ENCODE peak calls at places on chromosomes 2 and 18, in five cellular contexts. B is A549; X is iPS DF 6.9; Z is psoas muscle; G is CD4-positive, alpha-beta memory T cell. S is an unnamed sample. For H3K4me1, the result is how much of the 10 kb centered on the place peaks cover.

GRCh38 chr18:13217466-13217961 is 1.0 kb upstream of the LDLRAD4 start:
- DNase-seq in B (no peak), X (no peak), Z (peak), G (peak), S (peak)

GRCh38 chr2:212523756-212524155 is 14.8 kb downstream of the ERBB4 start:
- DNase-seq in B (no peak), X (no peak), Z (no peak), G (no peak), S (no peak)

GRCh38 chr2:157233506-157233905 is 24.0 kb upstream of the GALNT5 start:
- DNase-seq in B (no peak), X (no peak), Z (no peak), G (no peak), S (no peak)

GRCh38 chr18:24530630-24531111 is 70.2 kb downstream of the HRH4 start:
- DNase-seq in B (no peak), X (no peak), Z (no peak), G (no peak), S (no peak)

GRCh38 chr2:69164379-69164778 is 151.4 kb downstream of the ANTXR1 start:
- DNase-seq in B (no peak), X (no peak), Z (no peak), G (no peak), S (no peak)

GRCh38 chr2:159098815-159099455 is 130.5 kb downstream of the TANC1 start:
- DNase-seq in B (no peak), X (no peak), Z (no peak), G (no peak), S (no peak)

GRCh38 chr18:44882163-44882881 is 201.6 kb downstream of the SETBP1 start:
- DNase-seq in B (no peak), X (no peak), Z (no peak), G (no peak), S (no peak)

GRCh38 chr2:54575379-54575888 is 119.3 kb downstream of the SPTBN1 start:
- DNase-seq in B (no peak), X (no peak), Z (no peak), G (no peak), S (no peak)

GRCh38 chr2:21098294-21098693 is 25.5 kb upstream of the TDRD15 start:
- DNase-seq in B (no peak), X (no peak), Z (no peak), G (no peak), S (no peak)

GRCh38 chr18:48834421-48835011 is 116.2 kb downstream of the SMAD7 start:
- DNase-seq in B (peak), X (no peak), Z (peak), G (peak), S (peak)

GRCh38 chr2:55843096-55843991 is 80.2 kb downstream of the EFEMP1 start:
- DNase-seq in B (peak), X (no peak), Z (no peak), G (no peak), S (no peak)

GRCh38 chr2:203498161-203498560 is 36.9 kb downstream of the RAPH1 start:
- DNase-seq in B (peak), X (no peak), Z (no peak), G (no peak), S (no peak)

GRCh38 chr18:54223568-54224241 is 764 bp downstream of the MBD2 start:
- DNase-seq in B (no peak), X (no peak), Z (peak), G (peak), S (peak)

GRCh38 chr18:54217624-54218023 is 6.8 kb downstream of the MBD2 start:
- DNase-seq in B (no peak), X (no peak), Z (no peak), G (no peak), S (no peak)

GRCh38 chr18:54222922-54223567 is 1.4 kb downstream of the MBD2 start:
- DNase-seq in B (no peak), X (no peak), Z (no peak), G (peak), S (peak)

GRCh38 chr18:54218299-54218698 is 6.2 kb downstream of the MBD2 start:
- DNase-seq in B (no peak), X (no peak), Z (no peak), G (no peak), S (no peak)

DNA sequence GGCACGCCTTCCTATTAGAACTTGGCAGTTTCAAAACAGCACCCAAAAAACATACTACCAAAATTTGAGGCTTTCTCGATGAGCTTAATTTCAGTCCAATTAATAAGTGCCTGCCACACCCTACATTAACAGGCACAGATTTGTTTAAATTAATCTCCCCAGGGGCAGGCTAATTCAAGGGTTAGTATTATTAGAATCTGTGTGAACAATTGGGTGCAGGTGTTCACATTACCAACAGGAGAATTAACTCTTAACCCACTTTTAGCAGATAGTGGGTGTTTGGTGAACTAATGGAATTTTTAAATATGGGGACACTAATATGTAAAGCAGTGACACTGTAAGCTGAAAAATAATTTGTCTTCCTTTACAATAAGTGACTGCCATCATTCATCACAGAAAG is 4.1 kb downstream of the MBD2 start:
- DNase-seq in B (no peak), X (no peak), Z (no peak), G (no peak), S (no peak)
- H3K4me1 ChIP-seq in B (under half), X (under half), Z (under half), G (half or more), S (under half)

GRCh38 chr2:150062416-150062815 is 425.1 kb downstream of the RND3 start:
- DNase-seq in B (no peak), X (no peak), Z (no peak), G (no peak), S (no peak)

GRCh38 chr2:150063950-150064549 is 423.4 kb downstream of the RND3 start:
- DNase-seq in B (no peak), X (peak), Z (no peak), G (no peak), S (no peak)

GRCh38 chr2:150066490-150066889 is 421.0 kb downstream of the RND3 start:
- DNase-seq in B (no peak), X (no peak), Z (no peak), G (no peak), S (no peak)

GRCh38 chr2:150060341-150060740 is 427.1 kb downstream of the RND3 start:
- DNase-seq in B (no peak), X (peak), Z (no peak), G (no peak), S (no peak)

DNA sequence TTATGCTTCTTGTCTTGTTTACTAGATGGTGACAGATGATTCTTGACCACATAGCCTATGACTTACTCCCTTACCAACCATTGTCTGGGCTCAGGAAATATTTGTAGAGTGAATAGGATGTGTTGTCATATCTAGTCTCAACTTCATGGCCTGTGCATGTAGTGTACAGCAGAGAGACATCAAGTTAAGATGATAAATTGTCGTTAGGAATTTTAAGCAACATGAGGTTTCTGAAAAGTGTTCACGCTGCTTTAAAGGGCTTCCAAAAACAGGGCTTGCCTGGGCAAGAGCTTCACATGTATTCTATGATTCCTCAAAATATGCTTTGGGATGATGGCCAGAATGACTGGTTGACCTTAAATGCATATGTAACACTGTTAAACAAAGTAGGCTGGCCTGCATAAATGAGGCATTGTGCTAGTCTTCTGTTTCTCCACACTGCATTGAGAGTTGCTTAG is 424.0 kb downstream of the RND3 start:
- DNase-seq in B (no peak), X (no peak), Z (no peak), G (no peak), S (no peak)
- H3K4me1 ChIP-seq in B (under half), X (under half), Z (under half), G (under half), S (under half)

DNA sequence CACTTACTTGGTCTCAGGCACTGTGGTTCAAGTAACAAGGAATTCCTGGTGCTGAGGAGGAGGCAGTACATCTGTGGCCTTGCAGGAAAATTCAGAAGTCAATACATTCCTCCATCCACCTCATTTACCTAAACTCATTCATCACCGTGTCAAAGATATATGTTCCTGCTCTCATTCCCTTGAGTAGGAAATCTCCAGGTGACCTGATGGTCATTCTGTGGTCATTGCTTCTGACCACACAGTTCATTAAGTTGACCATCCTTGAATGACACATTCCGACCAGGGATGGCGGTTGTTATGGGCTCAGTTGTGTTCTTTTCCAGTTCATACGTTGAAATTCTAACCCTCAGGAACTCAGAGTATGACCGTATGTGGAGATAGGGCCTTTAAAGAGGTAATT is 2.1 kb upstream of the STK17B start:
- DNase-seq in B (no peak), X (no peak), Z (no peak), G (no peak), S (no peak)
- H3K4me1 ChIP-seq in B (under half), X (under half), Z (under half), G (half or more), S (half or more)

GRCh38 chr2:191299009-191299408 is 53.8 kb downstream of the MYO1B start:
- DNase-seq in B (no peak), X (no peak), Z (no peak), G (no peak), S (no peak)
- H3K4me1 ChIP-seq in B (half or more), X (under half), Z (under half), G (under half), S (under half)

GRCh38 chr2:207260021-207260420 is 94.3 kb upstream of the KLF7 start:
- DNase-seq in B (no peak), X (no peak), Z (no peak), G (no peak), S (no peak)

GRCh38 chr2:207256476-207257207 is 90.9 kb upstream of the KLF7 start:
- DNase-seq in B (no peak), X (no peak), Z (no peak), G (no peak), S (no peak)

GRCh38 chr2:207257291-207258190 is 91.8 kb upstream of the KLF7 start:
- DNase-seq in B (no peak), X (no peak), Z (no peak), G (no peak), S (no peak)

GRCh38 chr2:207256026-207256425 is 90.3 kb upstream of the KLF7 start:
- DNase-seq in B (no peak), X (no peak), Z (no peak), G (no peak), S (no peak)

GRCh38 chr2:207258191-207258991 is 92.6 kb upstream of the KLF7 start:
- DNase-seq in B (peak), X (no peak), Z (peak), G (no peak), S (no peak)
- H3K4me1 ChIP-seq in B (half or more), X (under half), Z (under half), G (under half), S (under half)

GRCh38 chr2:47040662-47041061 is 114.4 kb downstream of the STPG4 start:
- DNase-seq in B (no peak), X (no peak), Z (no peak), G (no peak), S (no peak)
- H3K4me1 ChIP-seq in B (half or more), X (under half), Z (half or more), G (under half), S (under half)

S was measured in MM.1S.